ENCODE peak calls at places on chromosomes 6 and 20, in seven cellular contexts. X, W, L, N, E, V and R are unnamed samples.

GRCh38 chr6:119195848-119196247 is 117.4 kb upstream of the FAM184A start:
- DNase-seq in V (no peak), W (no peak), N (no peak), L (no peak), X (no peak), E (no peak), R (no peak)

GRCh38 chr6:129606664-129607063 is 103.3 kb downstream of the ARHGAP18 start:
- DNase-seq in L (no peak), N (no peak), V (no peak), E (no peak), W (no peak), X (no peak), R (no peak)

GRCh38 chr6:93562566-93562965 is 143.2 kb upstream of the EPHA7 start:
- DNase-seq in X (no peak), L (no peak), W (no peak), N (no peak), V (no peak), E (peak; percentile 70), R (no peak)

GRCh38 chr6:43035495-43036194 is 14.2 kb downstream of the RRP36 start:
- DNase-seq in V (no peak), N (no peak), L (no peak), E (no peak), X (no peak), W (no peak), R (no peak)

GRCh38 chr6:159821726-159822125 is 21.6 kb downstream of the PNLDC1 start:
- DNase-seq in E (no peak), X (no peak), V (no peak), W (no peak), N (no peak), L (no peak), R (no peak)

GRCh38 chr20:23339986-23340385 is 10.6 kb upstream of the NXT1 start:
- DNase-seq in L (no peak), V (no peak), W (no peak), E (no peak), N (no peak), X (no peak), R (no peak)

GRCh38 chr6:35321091-35321490 is 21.3 kb upstream of the PPARD start:
- DNase-seq in W (no peak), V (no peak), X (no peak), L (no peak), N (no peak), E (no peak), R (no peak)

GRCh38 chr6:4672772-4673171 is 103.4 kb upstream of the CDYL start:
- DNase-seq in V (no peak), W (no peak), E (peak; percentile 13), L (no peak), X (no peak), N (peak; percentile 18), R (no peak)

GRCh38 chr6:137962725-137963124 is 95.7 kb downstream of the TNFAIP3 start:
- DNase-seq in X (no peak), N (no peak), V (no peak), W (no peak), L (no peak), E (no peak), R (no peak)

GRCh38 chr6:110528051-110528929 is 51.9 kb upstream of the SLC22A16 start:
- DNase-seq in L (no peak), X (peak; percentile 30), V (peak; percentile 34), E (peak; percentile 61), W (peak; percentile 87), N (peak; percentile 67), R (peak; percentile 65)

GRCh38 chr6:150685860-150686259 is 86.2 kb downstream of the PLEKHG1 start:
- DNase-seq in L (no peak), V (no peak), E (no peak), W (no peak), N (no peak), X (peak; percentile 25), R (peak; percentile 64)

GRCh38 chr20:32674362-32674789 is 635 bp upstream of the C20orf203 start:
- DNase-seq in W (no peak), L (no peak), V (peak; percentile 59), X (peak; percentile 65), E (peak; percentile 37), N (peak; percentile 37), R (peak; percentile 84)

GRCh38 chr20:11965602-11966001 is 47.9 kb downstream of the BTBD3 start:
- DNase-seq in W (no peak), N (no peak), L (no peak), X (no peak), V (no peak), E (no peak), R (no peak)

GRCh38 chr6:157069585-157069984 is 253.7 kb downstream of the TMEM242 start:
- DNase-seq in E (no peak), W (no peak), V (no peak), N (no peak), L (no peak), X (no peak), R (no peak)

GRCh38 chr6:46023216-46023915 is 7.7 kb upstream of the CLIC5 start:
- DNase-seq in W (no peak), E (no peak), X (no peak), V (no peak), L (no peak), N (no peak), R (no peak)